ENCODE peak calls at places on chromosomes 12 and 14, in eight cellular contexts. K, D, M, Y, N, Z, T and I are unnamed samples.

GRCh38 chr12:53218551-53219114 is 11.6 kb upstream of the ITGB7 start:
- DNase-seq in K (peak), Y (peak), M (no peak), N (no peak), T (no peak), D (no peak), Z (no peak), I (no peak)

GRCh38 chr12:98750511-98750910 is 105.4 kb downstream of the APAF1 start:
- DNase-seq in N (no peak), Y (peak), T (peak), K (no peak), D (no peak), Z (no peak), M (no peak), I (no peak)

GRCh38 chr14:61620130-61620946 is 75.0 kb upstream of the HIF1A start:
- DNase-seq in T (peak), M (no peak), D (no peak), N (peak), Z (no peak), Y (peak), K (peak), I (peak)

GRCh38 chr12:26939953-26940352 is 1.7 kb downstream of the FGFR1OP2 start:
- DNase-seq in D (no peak), T (no peak), M (no peak), Z (no peak), K (no peak), Y (no peak), N (no peak), I (no peak)

GRCh38 chr12:114751712-114752111 is 67.7 kb upstream of the TBX3 start:
- DNase-seq in M (no peak), Y (no peak), T (no peak), K (no peak), N (no peak), D (no peak), Z (no peak), I (no peak)

GRCh38 chr12:131808744-131809371 is 19.3 kb upstream of the MMP17 start:
- DNase-seq in Z (no peak), Y (no peak), N (no peak), T (no peak), M (no peak), K (peak), D (no peak), I (no peak)

GRCh38 chr12:123478762-123479161 is 20.8 kb downstream of the SNRNP35 start:
- DNase-seq in Z (no peak), Y (peak), N (no peak), M (no peak), K (peak), T (peak), D (no peak), I (peak)

GRCh38 chr14:50303744-50304471 is 8.1 kb downstream of the L2HGDH start:
- DNase-seq in M (no peak), N (no peak), T (peak), D (no peak), K (no peak), Z (no peak), Y (peak), I (no peak)

GRCh38 chr12:12428961-12429657 is 72.2 kb downstream of the BORCS5 start:
- DNase-seq in Y (no peak), D (no peak), K (no peak), M (no peak), Z (no peak), T (no peak), N (no peak), I (no peak)

GRCh38 chr12:96710127-96710745 is 196.8 kb upstream of the NEDD1 start:
- DNase-seq in M (no peak), K (no peak), D (no peak), T (no peak), N (no peak), Z (no peak), Y (no peak), I (no peak)

DNA sequence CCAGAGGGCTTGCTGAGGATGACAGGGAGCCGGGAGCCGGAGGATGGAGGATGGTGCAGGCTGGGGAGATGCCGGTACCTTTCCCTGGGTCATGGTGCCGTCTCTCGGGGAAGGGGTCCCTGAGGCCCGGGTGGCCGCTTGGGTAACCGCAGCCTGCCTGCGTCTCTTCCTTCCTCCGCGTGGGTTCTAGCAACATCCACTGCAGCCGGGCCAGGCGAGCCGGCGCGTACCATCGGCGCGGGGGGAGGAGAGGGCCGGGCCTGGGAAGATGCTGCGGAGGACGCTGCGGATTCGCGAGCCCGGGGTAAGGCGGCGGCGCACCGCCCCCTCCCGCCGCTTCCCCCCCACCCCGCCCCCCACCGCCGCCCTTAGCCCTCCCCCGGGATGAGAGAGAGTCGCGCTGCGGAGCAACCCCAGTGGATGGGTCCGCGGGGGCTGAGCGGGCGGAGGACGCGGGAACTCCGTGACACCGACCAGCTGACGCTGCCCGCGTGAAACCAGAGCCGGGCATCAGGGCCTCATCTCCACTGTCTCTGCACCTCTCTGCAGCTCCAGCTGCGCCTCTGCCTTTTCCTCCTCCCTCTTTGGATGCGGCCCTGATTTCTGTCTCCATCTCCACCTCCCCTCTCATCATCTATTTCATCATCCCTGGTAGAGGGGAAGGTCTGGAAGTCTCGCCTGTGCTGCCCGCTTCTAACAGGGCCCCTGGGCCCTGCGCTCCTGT is at the start of gene FAIM2:
- DNase-seq in D (peak), Z (peak), Y (peak), K (peak), M (no peak), N (no peak), T (peak), I (peak)
- H3K4me3 ChIP-seq in D (no peak), Z (peak), Y (peak), K (peak), M (no peak), N (peak), T (peak), I (peak)

GRCh38 chr14:68718033-68718725 is 74.7 kb downstream of the ZFP36L1 start:
- DNase-seq in K (peak), D (no peak), T (no peak), M (peak), Y (no peak), N (no peak), Z (no peak), I (no peak)
- TF ChIP-seq CTCF in K (peak), D (no peak), T (peak), M (no peak), Y (peak), N (peak), Z (no peak), I (peak)

GRCh38 chr14:74347795-74348100 is 523 bp upstream of the VRTN start:
- DNase-seq in T (no peak), K (no peak), Z (no peak), M (no peak), D (no peak), Y (no peak), N (no peak), I (no peak)
- H3K4me3 ChIP-seq in T (no peak), K (no peak), Z (no peak), M (no peak), D (no peak), Y (no peak), N (no peak), I (no peak)

DNA sequence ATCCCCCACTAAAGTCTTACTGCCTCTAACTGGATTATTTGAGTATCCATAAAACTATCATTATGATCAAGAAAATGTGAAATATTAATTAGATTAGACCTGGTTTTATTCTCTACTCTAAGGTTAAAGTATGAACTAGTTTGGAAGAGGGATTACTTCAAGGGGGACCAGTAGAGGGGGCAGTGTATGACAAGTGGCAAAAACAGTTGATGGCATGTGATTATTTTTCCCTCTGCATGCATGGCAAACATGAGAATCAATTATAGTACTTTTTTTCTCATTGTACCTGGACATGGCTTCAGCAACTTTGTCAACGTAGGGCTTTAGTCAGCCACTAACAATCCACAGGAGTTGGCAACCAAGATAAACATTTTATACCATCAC is 145.0 kb upstream of the SLC38A2 start:
- DNase-seq in K (no peak), M (no peak), Z (no peak), T (no peak), D (no peak), N (no peak), Y (no peak), I (no peak)
- TF ChIP-seq CTCF in K (no peak), M (no peak), Z (no peak), T (no peak), D (no peak), N (no peak), Y (no peak), I (no peak)